ENCODE peak calls at places on chromosome 10, in five cellular contexts. I is neural progenitor cell, O is GM23338, M is lung, H is A549. K is an unnamed sample.

GRCh38 chr10:71964669-71965515 is 697 bp downstream of the CHST3 start:
- DNase-seq in I (peak), O (peak), M (no peak), H (peak), K (no peak)

GRCh38 chr10:35212856-35213255 is 86.2 kb downstream of the CREM start:
- DNase-seq in I (no peak), O (no peak), M (no peak), H (no peak), K (no peak)

GRCh38 chr10:27742926-27743735 is 2.5 kb downstream of the MKX start:
- DNase-seq in I (peak), O (peak), M (peak), H (no peak), K (no peak)

GRCh38 chr10:43162604-43163003 is 24.4 kb downstream of the CSGALNACT2 start:
- DNase-seq in I (no peak), O (no peak), M (no peak), H (no peak), K (no peak)

GRCh38 chr10:122033224-122033926 is 44.4 kb downstream of the TACC2 start:
- DNase-seq in I (no peak), O (no peak), M (peak), H (no peak), K (no peak)

GRCh38 chr10:118986815-118987790 is 42.4 kb upstream of the NANOS1 start:
- DNase-seq in I (no peak), O (no peak), M (no peak), H (no peak), K (peak)

GRCh38 chr10:104931723-104932122 is 290.6 kb downstream of the SORCS3 start:
- DNase-seq in I (no peak), O (no peak), M (no peak), H (no peak), K (no peak)

GRCh38 chr10:27369832-27370231 is 129.2 kb upstream of the ACBD5 start:
- DNase-seq in I (no peak), O (peak), M (no peak), H (peak), K (no peak)

GRCh38 chr10:132001238-132001977 is 19.7 kb upstream of the BNIP3 start:
- DNase-seq in I (no peak), O (peak), M (peak), H (peak), K (no peak)

GRCh38 chr10:84244651-84245270 is at the start of gene RGR:
- DNase-seq in I (peak), O (no peak), M (no peak), H (no peak), K (no peak)

GRCh38 chr10:49612513-49613159 is 1.2 kb upstream of the CHAT start:
- DNase-seq in I (peak), O (peak), M (no peak), H (no peak), K (no peak)

GRCh38 chr10:99908512-99908911 is 101.2 kb downstream of the DNMBP start:
- DNase-seq in I (no peak), O (no peak), M (no peak), H (no peak), K (no peak)

DNA sequence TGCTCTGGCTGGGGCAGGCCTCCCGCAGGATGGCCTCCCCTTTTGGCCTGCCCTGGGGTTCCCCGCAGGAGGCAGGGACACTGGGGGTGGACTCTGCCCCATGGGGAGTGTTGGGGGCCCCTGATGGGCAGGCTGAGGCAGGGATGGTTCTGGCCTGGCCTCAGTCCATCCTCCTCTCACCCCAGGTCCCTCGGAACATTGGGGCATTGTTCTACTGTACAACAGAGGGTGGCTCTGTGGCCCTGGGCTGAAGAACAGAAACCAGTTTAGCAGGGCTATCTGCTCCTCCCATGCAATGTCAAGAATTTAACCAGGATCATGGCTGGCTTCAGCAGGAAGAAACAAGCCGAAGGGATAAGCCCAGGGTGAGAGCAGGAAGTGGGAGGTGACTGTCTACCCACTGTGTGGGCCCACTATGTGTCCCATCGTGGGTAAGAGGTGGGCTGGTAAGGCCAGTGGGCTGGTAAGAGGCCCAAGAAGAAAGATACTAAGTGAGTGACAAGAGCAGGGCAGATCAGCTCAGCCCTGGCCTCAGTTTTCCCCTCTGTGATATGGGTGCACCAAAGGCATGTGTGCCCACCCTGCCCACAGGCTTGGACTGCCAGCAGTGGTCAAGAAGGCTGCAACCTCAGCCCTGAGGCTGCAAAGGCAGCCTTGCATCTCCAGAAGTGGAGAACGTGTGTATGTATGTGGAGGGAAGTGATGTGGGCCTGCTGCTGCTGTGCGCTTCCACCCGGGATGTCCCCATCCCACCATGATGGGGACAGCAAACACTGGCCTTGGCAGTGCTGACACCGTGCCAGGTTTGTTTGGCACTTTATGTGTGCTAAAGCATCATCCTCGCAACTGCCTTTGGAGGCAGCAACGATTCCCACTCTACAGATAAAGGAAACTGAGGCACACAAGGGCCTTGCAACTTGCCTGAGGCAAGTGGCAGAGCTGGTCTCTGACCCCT is 138.9 kb downstream of the SH3PXD2A start:
- DNase-seq in I (no peak), O (peak), M (no peak), H (no peak), K (no peak)
- TF ChIP-seq CTCF in I (no peak), O (no peak), M (no peak), H (no peak), K (no peak)

GRCh38 chr10:63268798-63269503 is 135.8 kb downstream of the NRBF2 start:
- DNase-seq in I (peak), O (peak), M (peak), H (peak), K (peak)
- TF ChIP-seq CTCF in I (no peak), O (no peak), M (no peak), H (no peak), K (peak)

GRCh38 chr10:120646738-120647427 is 189.9 kb downstream of the PLPP4 start:
- DNase-seq in I (no peak), O (no peak), M (no peak), H (no peak), K (no peak)
- TF ChIP-seq CTCF in I (peak), O (no peak), M (no peak), H (no peak), K (no peak)

GRCh38 chr10:31353574-31353973 is 34.6 kb downstream of the ZEB1 start:
- DNase-seq in I (no peak), O (peak), M (no peak), H (peak), K (no peak)
- TF ChIP-seq CTCF in I (no peak), O (peak), M (no peak), H (no peak), K (no peak)

GRCh38 chr10:80289451-80290287 is at the start of gene MAT1A:
- DNase-seq in I (no peak), O (peak), M (no peak), H (no peak), K (peak)
- TF ChIP-seq CTCF in I (no peak), O (peak), M (no peak), H (no peak), K (no peak)

DNA sequence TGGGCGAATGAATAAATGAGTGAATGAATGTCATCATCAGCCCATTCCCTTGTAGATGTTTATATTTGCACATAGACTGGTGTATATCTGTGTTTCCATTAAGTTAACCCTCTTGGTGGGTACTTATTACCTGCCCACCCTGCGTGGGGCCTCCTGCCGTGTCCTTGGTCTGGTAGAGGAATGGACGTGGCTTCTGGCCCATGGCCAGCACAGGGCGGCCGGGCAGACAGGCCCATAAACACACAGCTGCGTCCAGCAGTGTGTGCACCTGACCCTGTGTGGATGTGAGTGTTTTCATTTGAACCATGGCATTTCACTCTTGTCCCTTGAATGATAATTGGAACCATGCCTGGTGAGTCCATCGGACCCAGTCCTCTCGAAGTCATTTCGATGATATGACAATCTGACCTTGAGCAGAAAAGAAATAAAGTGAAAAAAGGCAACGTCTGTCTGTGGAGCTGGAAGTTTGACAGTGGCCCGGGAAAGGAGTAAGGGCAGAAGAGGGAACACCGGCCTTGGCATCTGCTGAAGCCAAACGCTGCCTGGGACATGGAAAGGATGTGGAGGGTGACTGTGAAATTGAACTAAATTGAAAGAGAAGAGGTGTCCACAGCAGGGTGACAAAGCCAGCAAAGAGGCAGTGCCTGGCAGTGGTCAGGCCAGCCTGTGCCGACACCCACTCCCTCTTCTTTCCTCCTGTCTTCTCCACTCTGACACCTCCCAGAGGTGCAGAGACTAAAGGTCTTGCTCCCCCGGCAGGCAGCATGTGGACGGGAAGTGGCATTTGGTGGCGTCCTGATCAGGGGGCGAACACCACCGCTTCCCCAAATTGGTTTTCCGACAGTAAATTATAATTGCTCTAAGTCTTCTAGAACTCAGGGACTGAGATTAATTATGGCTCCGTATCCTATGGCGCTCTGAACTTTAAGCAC is 199.0 kb upstream of the ZMIZ1 start:
- DNase-seq in I (peak), O (no peak), M (peak), H (no peak), K (peak)
- TF ChIP-seq CTCF in I (no peak), O (no peak), M (no peak), H (no peak), K (no peak)

GRCh38 chr10:75375828-75376227 is 25.7 kb downstream of the ZNF503 start:
- DNase-seq in I (no peak), O (no peak), M (no peak), H (no peak), K (no peak)
- TF ChIP-seq CTCF in I (no peak), O (no peak), M (no peak), H (no peak), K (no peak)

DNA sequence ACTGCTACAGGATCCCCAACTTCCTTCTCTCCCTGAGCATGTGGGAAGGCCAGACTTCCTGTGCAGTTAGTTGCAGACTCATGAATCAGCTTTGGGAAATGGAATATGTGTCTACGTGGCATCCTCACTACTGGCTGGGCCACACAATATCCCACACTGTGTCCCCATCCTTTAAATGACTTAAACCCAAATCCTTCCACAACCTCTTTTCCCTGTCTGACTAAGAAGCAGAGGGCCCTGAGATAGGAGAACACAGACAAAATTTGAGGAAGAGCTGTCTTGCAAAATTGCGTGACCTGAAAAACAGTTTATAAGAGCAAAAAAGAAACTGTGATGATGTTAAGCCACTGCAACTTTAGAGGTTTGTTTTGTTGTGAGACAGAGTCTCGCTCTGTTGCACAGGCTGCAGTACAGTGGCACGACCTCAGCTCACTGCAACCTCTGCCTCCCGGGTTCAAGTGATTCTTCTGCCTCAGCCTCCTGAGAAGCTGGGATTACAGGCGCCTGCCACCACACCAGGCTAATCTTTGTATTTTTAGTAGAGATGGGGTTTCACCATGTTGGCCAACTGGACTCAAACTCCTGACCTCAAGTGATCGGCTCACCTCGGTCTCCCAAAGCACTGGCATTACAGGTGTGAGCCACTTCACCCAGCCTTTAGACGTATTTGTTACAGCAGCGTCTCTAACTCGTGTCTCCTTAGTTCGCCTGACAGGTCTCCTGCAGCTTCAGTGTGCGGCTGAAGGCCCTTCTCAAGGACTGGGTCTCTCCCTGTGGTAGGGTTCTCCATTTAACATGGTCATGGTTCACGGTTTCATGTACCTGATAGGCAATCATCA is 46.9 kb upstream of the SFMBT2 start:
- DNase-seq in I (no peak), O (no peak), M (no peak), H (no peak), K (no peak)
- TF ChIP-seq CTCF in I (no peak), O (no peak), M (no peak), H (no peak), K (no peak)

DNA sequence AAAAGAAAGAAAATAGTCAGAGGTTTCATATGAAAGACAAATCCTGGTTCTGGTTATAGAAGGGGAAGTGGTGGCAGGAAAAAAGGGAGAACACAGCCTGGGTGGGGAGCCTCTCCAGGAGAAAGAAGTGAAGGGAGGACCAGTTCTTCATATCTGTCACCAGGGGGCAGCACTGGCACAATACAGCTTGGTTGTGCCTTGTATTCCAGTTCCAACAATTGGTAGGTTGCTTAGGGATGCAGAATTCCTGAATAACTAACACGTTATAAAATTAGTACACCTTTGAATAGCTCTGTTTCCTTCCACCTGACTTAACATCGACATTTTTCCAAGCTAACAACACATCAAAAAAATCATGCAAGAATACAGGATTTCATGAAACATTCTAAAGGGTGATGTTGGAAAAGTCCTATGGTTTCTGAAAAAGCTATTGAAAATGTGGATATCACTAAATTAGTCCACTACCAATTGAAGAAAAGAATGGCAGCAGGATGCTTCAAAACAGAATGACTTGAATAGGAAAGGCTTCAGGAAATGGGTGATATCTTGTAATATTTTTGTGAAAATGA is 52.9 kb downstream of the CYP26A1 start:
- DNase-seq in I (peak), O (peak), M (no peak), H (no peak), K (no peak)
- TF ChIP-seq CTCF in I (peak), O (peak), M (no peak), H (peak), K (no peak)

K was measured in vagina.